ENCODE peak calls at places on chromosomes 12 and 14, in seven cellular contexts. One of them, this sample, is unnamed.

GRCh38 chr12:126952106-126953007 is 1314.6 kb upstream of the TMEM132C start:
- DNase-seq in breast epithelium: no peak
- DNase-seq in body of pancreas: no peak
- DNase-seq in K562: no peak
- DNase-seq in A549: no peak
- DNase-seq in HCT116: no peak
- DNase-seq in uterus: no peak
- DNase-seq in this sample: peak

GRCh38 chr12:59486827-59487226 is 109.0 kb upstream of the SLC16A7 start:
- DNase-seq in HCT116: no peak
- DNase-seq in K562: no peak
- DNase-seq in body of pancreas: no peak
- DNase-seq in A549: no peak
- DNase-seq in breast epithelium: no peak
- DNase-seq in uterus: no peak
- DNase-seq in this sample: no peak

GRCh38 chr12:32125455-32126084 is 18.9 kb downstream of the BICD1 start:
- DNase-seq in HCT116: no peak
- DNase-seq in K562: no peak
- DNase-seq in uterus: no peak
- DNase-seq in breast epithelium: no peak
- DNase-seq in A549: no peak
- DNase-seq in body of pancreas: no peak
- DNase-seq in this sample: no peak

GRCh38 chr14:93012516-93013367 is 89.8 kb downstream of the CHGA start:
- DNase-seq in HCT116: no peak
- DNase-seq in breast epithelium: no peak
- DNase-seq in K562: no peak
- DNase-seq in body of pancreas: no peak
- DNase-seq in uterus: no peak
- DNase-seq in A549: no peak
- DNase-seq in this sample: no peak

GRCh38 chr14:61564623-61565091 is 130.7 kb upstream of the HIF1A start:
- DNase-seq in K562: peak
- DNase-seq in body of pancreas: no peak
- DNase-seq in HCT116: peak
- DNase-seq in A549: peak
- DNase-seq in breast epithelium: no peak
- DNase-seq in uterus: no peak
- DNase-seq in this sample: no peak

GRCh38 chr14:77542349-77543239 is 44.0 kb upstream of the ISM2 start:
- DNase-seq in HCT116: no peak
- DNase-seq in K562: no peak
- DNase-seq in A549: no peak
- DNase-seq in body of pancreas: no peak
- DNase-seq in uterus: no peak
- DNase-seq in breast epithelium: no peak
- DNase-seq in this sample: no peak

GRCh38 chr12:79373896-79374499 is 316.8 kb downstream of the PAWR start:
- DNase-seq in A549: peak
- DNase-seq in K562: peak
- DNase-seq in uterus: no peak
- DNase-seq in body of pancreas: no peak
- DNase-seq in breast epithelium: no peak
- DNase-seq in HCT116: no peak
- DNase-seq in this sample: peak

GRCh38 chr12:122079532-122080081 is 1.1 kb downstream of the MLXIP start:
- DNase-seq in uterus: no peak
- DNase-seq in A549: no peak
- DNase-seq in K562: no peak
- DNase-seq in body of pancreas: no peak
- DNase-seq in HCT116: no peak
- DNase-seq in breast epithelium: no peak
- DNase-seq in this sample: no peak

GRCh38 chr12:99722690-99723486 is 75.3 kb downstream of the GARIN6 start:
- DNase-seq in A549: no peak
- DNase-seq in HCT116: no peak
- DNase-seq in body of pancreas: no peak
- DNase-seq in uterus: no peak
- DNase-seq in K562: no peak
- DNase-seq in breast epithelium: no peak
- DNase-seq in this sample: no peak

GRCh38 chr12:15015121-15015520 is 42.3 kb downstream of the PDE6H start:
- DNase-seq in A549: no peak
- DNase-seq in uterus: no peak
- DNase-seq in breast epithelium: no peak
- DNase-seq in K562: no peak
- DNase-seq in body of pancreas: no peak
- DNase-seq in HCT116: no peak
- DNase-seq in this sample: no peak

GRCh38 chr14:24317141-24317927 is 6.0 kb downstream of the LTB4R start:
- DNase-seq in K562: peak
- DNase-seq in A549: no peak
- DNase-seq in HCT116: no peak
- DNase-seq in uterus: no peak
- DNase-seq in body of pancreas: no peak
- DNase-seq in breast epithelium: no peak
- DNase-seq in this sample: no peak

GRCh38 chr12:109840349-109841073 is 7.3 kb upstream of the TRPV4 start:
- DNase-seq in breast epithelium: peak
- DNase-seq in body of pancreas: no peak
- DNase-seq in A549: peak
- DNase-seq in uterus: no peak
- DNase-seq in K562: no peak
- DNase-seq in HCT116: peak
- DNase-seq in this sample: no peak

GRCh38 chr12:76790564-76791552 is 26.9 kb downstream of the ZDHHC17 start:
- DNase-seq in K562: peak
- DNase-seq in breast epithelium: no peak
- DNase-seq in body of pancreas: no peak
- DNase-seq in uterus: no peak
- DNase-seq in HCT116: peak
- DNase-seq in A549: peak
- DNase-seq in this sample: no peak

GRCh38 chr12:72271741-72272661 is at the start of gene TRHDE:
- DNase-seq in A549: no peak
- DNase-seq in uterus: peak
- DNase-seq in breast epithelium: no peak
- DNase-seq in body of pancreas: peak
- DNase-seq in K562: no peak
- DNase-seq in HCT116: no peak
- DNase-seq in this sample: peak

GRCh38 chr14:80523518-80524117 is 312.3 kb upstream of the DIO2 start:
- DNase-seq in uterus: no peak
- DNase-seq in HCT116: no peak
- DNase-seq in A549: no peak
- DNase-seq in K562: no peak
- DNase-seq in breast epithelium: no peak
- DNase-seq in body of pancreas: no peak
- DNase-seq in this sample: no peak

GRCh38 chr12:6216581-6216980 is 16.4 kb downstream of the CD9 start:
- DNase-seq in uterus: no peak
- DNase-seq in body of pancreas: no peak
- DNase-seq in K562: no peak
- DNase-seq in breast epithelium: no peak
- DNase-seq in HCT116: no peak
- DNase-seq in A549: no peak
- DNase-seq in this sample: no peak
- H3K27ac ChIP-seq in uterus: peak
- H3K27ac ChIP-seq in body of pancreas: peak
- H3K27ac ChIP-seq in K562: no peak
- H3K27ac ChIP-seq in breast epithelium: peak
- H3K27ac ChIP-seq in HCT116: peak
- H3K27ac ChIP-seq in A549: peak
- H3K27ac ChIP-seq in this sample: no peak

GRCh38 chr12:10362828-10363664 is 26.8 kb downstream of the KLRK1 start:
- DNase-seq in K562: no peak
- DNase-seq in body of pancreas: no peak
- DNase-seq in A549: no peak
- DNase-seq in breast epithelium: no peak
- DNase-seq in uterus: no peak
- DNase-seq in HCT116: no peak
- DNase-seq in this sample: peak

GRCh38 chr12:10363665-10363921 is 26.2 kb downstream of the KLRK1 start:
- DNase-seq in A549: no peak
- DNase-seq in body of pancreas: no peak
- DNase-seq in breast epithelium: no peak
- DNase-seq in K562: no peak
- DNase-seq in HCT116: no peak
- DNase-seq in uterus: no peak
- DNase-seq in this sample: no peak

GRCh38 chr12:10364839-10365681 is 24.8 kb downstream of the KLRK1 start:
- DNase-seq in A549: peak
- DNase-seq in K562: no peak
- DNase-seq in uterus: peak
- DNase-seq in HCT116: peak
- DNase-seq in body of pancreas: peak
- DNase-seq in breast epithelium: peak
- DNase-seq in this sample: peak

GRCh38 chr12:10365716-10366433 is 24.0 kb downstream of the KLRK1 start:
- DNase-seq in body of pancreas: no peak
- DNase-seq in A549: no peak
- DNase-seq in breast epithelium: no peak
- DNase-seq in K562: peak
- DNase-seq in uterus: no peak
- DNase-seq in HCT116: peak
- DNase-seq in this sample: no peak

DNA sequence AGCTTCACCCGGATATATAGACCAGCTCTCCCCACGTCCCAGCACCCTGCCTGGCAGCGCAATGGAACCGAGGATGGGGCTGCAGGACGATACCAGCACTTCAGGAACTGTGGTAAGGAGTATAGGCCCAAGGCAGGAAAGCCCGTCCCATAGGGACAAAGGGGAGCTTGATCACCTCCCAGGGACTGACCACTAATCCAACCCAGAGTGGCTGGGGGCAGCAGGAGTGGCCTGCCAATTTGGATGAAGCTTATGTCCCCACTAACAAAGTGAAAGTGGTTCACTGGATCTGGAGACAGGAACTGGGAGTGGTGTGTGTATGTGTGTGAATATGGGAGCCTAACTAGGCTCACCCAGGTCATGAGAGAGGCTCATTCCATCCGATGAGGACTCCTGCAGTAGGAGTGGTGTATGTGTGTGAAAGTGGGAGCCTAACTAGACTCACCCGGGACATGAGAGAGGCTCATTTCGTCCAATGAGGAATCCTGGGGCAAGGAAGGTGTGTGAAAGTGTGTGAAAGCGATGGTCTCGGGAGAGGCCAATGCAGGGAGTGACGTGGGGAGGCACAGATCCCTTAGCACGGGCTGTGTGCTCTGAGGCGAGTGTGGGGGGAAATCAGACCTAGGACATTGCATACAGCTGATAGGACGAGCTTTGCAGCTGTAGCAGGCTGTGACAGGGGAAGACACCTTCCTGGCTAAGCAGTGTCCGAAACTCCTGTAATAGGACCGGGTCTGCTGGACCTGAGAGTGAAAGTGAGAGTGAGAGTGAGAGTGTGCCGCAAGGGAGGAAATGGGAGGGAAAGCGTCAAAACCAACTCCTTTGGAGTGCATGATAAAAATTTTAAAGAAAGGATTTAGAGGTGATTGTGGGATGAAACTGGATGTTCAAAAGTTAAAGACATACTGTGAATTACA is 25.7 kb downstream of the KLRK1 start:
- DNase-seq in uterus: peak
- DNase-seq in K562: peak
- DNase-seq in body of pancreas: peak
- DNase-seq in breast epithelium: no peak
- DNase-seq in A549: peak
- DNase-seq in HCT116: no peak
- DNase-seq in this sample: peak
- TF ChIP-seq POLR2A in uterus: no peak
- TF ChIP-seq POLR2A in K562: peak
- TF ChIP-seq POLR2A in body of pancreas: peak
- TF ChIP-seq POLR2A in breast epithelium: no peak
- TF ChIP-seq POLR2A in A549: no peak
- TF ChIP-seq POLR2A in HCT116: no peak
- TF ChIP-seq POLR2A in this sample: no peak

GRCh38 chr12:95972832-95973465 is 23.2 kb downstream of the HAL start:
- DNase-seq in breast epithelium: no peak
- DNase-seq in K562: no peak
- DNase-seq in body of pancreas: no peak
- DNase-seq in HCT116: no peak
- DNase-seq in uterus: no peak
- DNase-seq in A549: no peak
- DNase-seq in this sample: no peak

GRCh38 chr12:95974358-95974757 is 21.8 kb downstream of the HAL start:
- DNase-seq in A549: no peak
- DNase-seq in K562: no peak
- DNase-seq in breast epithelium: no peak
- DNase-seq in uterus: no peak
- DNase-seq in HCT116: no peak
- DNase-seq in body of pancreas: no peak
- DNase-seq in this sample: no peak

GRCh38 chr12:95966287-95966870 is 23.2 kb downstream of the AMDHD1 start:
- DNase-seq in body of pancreas: no peak
- DNase-seq in A549: no peak
- DNase-seq in uterus: no peak
- DNase-seq in HCT116: no peak
- DNase-seq in breast epithelium: no peak
- DNase-seq in K562: no peak
- DNase-seq in this sample: no peak

GRCh38 chr12:95967301-95967700 is 24.2 kb downstream of the AMDHD1 start:
- DNase-seq in K562: no peak
- DNase-seq in breast epithelium: no peak
- DNase-seq in uterus: no peak
- DNase-seq in body of pancreas: no peak
- DNase-seq in HCT116: no peak
- DNase-seq in A549: no peak
- DNase-seq in this sample: no peak

DNA sequence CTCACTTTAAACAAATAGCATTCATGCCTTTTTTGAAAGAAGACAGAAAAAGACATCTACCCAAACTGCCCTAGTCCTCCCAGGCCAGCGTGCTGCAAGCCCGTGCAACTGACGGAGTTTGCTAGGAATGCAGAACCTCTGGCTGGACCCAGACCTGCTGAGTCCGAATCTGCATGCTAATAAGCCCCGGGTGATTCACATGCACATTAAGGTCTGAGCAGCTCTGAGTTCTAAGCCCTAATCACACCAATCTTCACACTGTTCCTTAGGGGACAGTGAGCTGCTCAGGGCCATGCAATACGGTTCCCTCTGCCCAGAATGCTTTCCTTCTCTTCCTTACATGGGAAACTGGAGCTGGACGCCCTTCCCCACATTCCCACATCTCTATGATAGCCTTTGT is 25.2 kb downstream of the HAL start:
- DNase-seq in A549: no peak
- DNase-seq in uterus: no peak
- DNase-seq in body of pancreas: no peak
- DNase-seq in HCT116: no peak
- DNase-seq in K562: no peak
- DNase-seq in breast epithelium: no peak
- DNase-seq in this sample: no peak
- H3K27ac ChIP-seq in A549: no peak
- H3K27ac ChIP-seq in uterus: no peak
- H3K27ac ChIP-seq in body of pancreas: no peak
- H3K27ac ChIP-seq in HCT116: no peak
- H3K27ac ChIP-seq in K562: no peak
- H3K27ac ChIP-seq in breast epithelium: no peak
- H3K27ac ChIP-seq in this sample: no peak

DNA sequence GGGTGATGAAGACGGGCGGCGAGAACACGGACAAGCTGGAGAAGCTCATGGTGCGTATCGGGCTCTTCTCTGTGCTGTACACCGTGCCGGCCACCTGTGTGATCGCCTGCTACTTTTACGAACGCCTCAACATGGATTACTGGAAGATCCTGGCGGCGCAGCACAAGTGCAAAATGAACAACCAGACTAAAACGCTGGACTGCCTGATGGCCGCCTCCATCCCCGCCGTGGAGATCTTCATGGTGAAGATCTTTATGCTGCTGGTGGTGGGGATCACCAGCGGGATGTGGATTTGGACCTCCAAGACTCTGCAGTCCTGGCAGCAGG is 1.9 kb downstream of the FZD10 start:
- DNase-seq in uterus: no peak
- DNase-seq in body of pancreas: no peak
- DNase-seq in breast epithelium: no peak
- DNase-seq in K562: no peak
- DNase-seq in A549: no peak
- DNase-seq in HCT116: no peak
- DNase-seq in this sample: no peak
- TF ChIP-seq POLR2A in uterus: no peak
- TF ChIP-seq POLR2A in body of pancreas: no peak
- TF ChIP-seq POLR2A in breast epithelium: no peak
- TF ChIP-seq POLR2A in K562: no peak
- TF ChIP-seq POLR2A in A549: no peak
- TF ChIP-seq POLR2A in HCT116: no peak
- TF ChIP-seq POLR2A in this sample: no peak

This sample was measured in testis.